ENCODE peak calls at places on chromosomes 6 and 20, in eight cellular contexts. O is transverse colon, S is ovary, L is left lung, V is testis, T is cardiac muscle cell, Q is uterus, P is mammary epithelial cell. C is an unnamed sample. For H3K4me1 and H3K36me3, the result is how much of the 10 kb centered on the place peaks cover.

GRCh38 chr20:53774487-53775203 is 181.0 kb upstream of the ZNF217 start:
- DNase-seq in O (no peak), V (no peak), S (no peak), Q (no peak), L (no peak), P (peak), T (no peak), C (no peak)

GRCh38 chr6:16969699-16970695 is 131.9 kb upstream of the STMND1 start:
- DNase-seq in V (no peak), S (no peak), L (no peak), T (peak), O (no peak), Q (no peak), P (no peak), C (no peak)

GRCh38 chr6:7185561-7185960 is 77.8 kb downstream of the RREB1 start:
- DNase-seq in Q (no peak), T (no peak), V (no peak), S (no peak), P (no peak), O (no peak), L (no peak), C (no peak)

GRCh38 chr6:17863971-17864754 is 123.3 kb downstream of the KIF13A start:
- DNase-seq in S (no peak), V (no peak), L (no peak), O (peak), P (peak), Q (no peak), T (no peak), C (peak)

GRCh38 chr20:59765599-59766177 is 161.3 kb downstream of the PHACTR3 start:
- DNase-seq in Q (no peak), P (peak), O (no peak), T (no peak), L (no peak), S (no peak), V (peak), C (no peak)

GRCh38 chr6:149254241-149254640 is 63.3 kb upstream of the TAB2 start:
- DNase-seq in S (no peak), P (no peak), T (no peak), O (no peak), V (no peak), Q (no peak), L (no peak), C (no peak)

GRCh38 chr6:44253307-44254101 is 3.8 kb downstream of the SLC35B2 start:
- DNase-seq in S (peak), L (no peak), Q (no peak), P (peak), O (peak), T (peak), V (peak), C (peak)

GRCh38 chr6:119834418-119834817 is 484.9 kb upstream of the MAN1A1 start:
- DNase-seq in P (peak), S (no peak), T (no peak), O (no peak), V (no peak), L (no peak), Q (no peak), C (no peak)

GRCh38 chr6:41448256-41448655 is 97.9 kb upstream of the FOXP4 start:
- DNase-seq in T (no peak), P (no peak), O (no peak), V (no peak), Q (no peak), S (no peak), L (no peak), C (no peak)

GRCh38 chr6:158758941-158759479 is 60.2 kb downstream of the EZR start:
- DNase-seq in P (no peak), T (no peak), O (no peak), Q (no peak), S (peak), L (no peak), V (no peak), C (no peak)

GRCh38 chr6:22888147-22888831 is 318.9 kb downstream of the HDGFL1 start:
- DNase-seq in O (no peak), S (no peak), V (no peak), L (no peak), Q (no peak), P (peak), T (no peak), C (no peak)

GRCh38 chr6:34349226-34349625 is 43.2 kb downstream of the NUDT3 start:
- DNase-seq in L (no peak), O (no peak), S (no peak), P (peak), Q (no peak), V (no peak), T (no peak), C (no peak)

GRCh38 chr6:75249837-75250236 is 6.2 kb upstream of the COX7A2 start:
- DNase-seq in Q (no peak), P (no peak), V (no peak), L (no peak), O (no peak), S (no peak), T (no peak), C (no peak)

GRCh38 chr20:50283922-50284810 is 93.5 kb downstream of the CEBPB start:
- DNase-seq in P (peak), O (peak), Q (no peak), T (no peak), L (peak), V (no peak), S (peak), C (peak)

GRCh38 chr6:2958802-2959201 is 12.6 kb downstream of the SERPINB6 start:
- DNase-seq in P (no peak), V (peak), L (no peak), Q (no peak), S (no peak), O (no peak), T (no peak), C (no peak)

GRCh38 chr6:149985506-149985937 is 21.8 kb downstream of the ULBP1 start:
- DNase-seq in Q (no peak), T (no peak), S (no peak), V (no peak), P (no peak), O (no peak), L (no peak), C (no peak)

GRCh38 chr6:91634791-91635190 is 1047.9 kb upstream of the MAP3K7 start:
- DNase-seq in P (peak), S (no peak), T (no peak), L (no peak), Q (no peak), V (no peak), O (no peak), C (no peak)

GRCh38 chr20:48502758-48503157 is 325.0 kb downstream of the PREX1 start:
- DNase-seq in Q (no peak), O (no peak), V (no peak), P (no peak), S (no peak), L (no peak), T (no peak), C (no peak)

GRCh38 chr6:165439928-165440554 is 130.6 kb upstream of the C6orf118 start:
- DNase-seq in O (no peak), P (peak), T (peak), L (no peak), V (no peak), S (no peak), Q (no peak), C (no peak)

GRCh38 chr6:34182751-34183531 is 37.1 kb upstream of the GRM4 start:
- DNase-seq in L (peak), T (no peak), S (no peak), P (no peak), O (peak), V (no peak), Q (no peak), C (no peak)

GRCh38 chr6:13846841-13847240 is 32.5 kb upstream of the MCUR1 start:
- DNase-seq in P (no peak), S (no peak), V (no peak), L (no peak), Q (no peak), T (no peak), O (no peak), C (no peak)

GRCh38 chr6:44561832-44562496 is 174.5 kb downstream of the CDC5L start:
- DNase-seq in P (no peak), S (no peak), V (no peak), T (no peak), L (no peak), O (no peak), Q (no peak), C (no peak)

GRCh38 chr6:116444092-116444491 is 17.1 kb upstream of the CALHM6 start:
- DNase-seq in V (no peak), S (no peak), O (no peak), T (peak), L (no peak), P (peak), Q (no peak), C (no peak)

GRCh38 chr6:150250826-150251225 is 108.0 kb downstream of the PPP1R14C start:
- DNase-seq in P (peak), T (peak), S (no peak), L (no peak), V (no peak), Q (no peak), O (no peak), C (no peak)

GRCh38 chr6:56764081-56764566 is 121.4 kb upstream of the DST start:
- DNase-seq in T (no peak), P (peak), S (no peak), V (no peak), L (peak), Q (no peak), O (no peak), C (no peak)

GRCh38 chr6:44625996-44626395 is 238.5 kb downstream of the CDC5L start:
- DNase-seq in V (no peak), L (no peak), T (no peak), S (no peak), O (no peak), P (no peak), Q (no peak), C (no peak)

DNA sequence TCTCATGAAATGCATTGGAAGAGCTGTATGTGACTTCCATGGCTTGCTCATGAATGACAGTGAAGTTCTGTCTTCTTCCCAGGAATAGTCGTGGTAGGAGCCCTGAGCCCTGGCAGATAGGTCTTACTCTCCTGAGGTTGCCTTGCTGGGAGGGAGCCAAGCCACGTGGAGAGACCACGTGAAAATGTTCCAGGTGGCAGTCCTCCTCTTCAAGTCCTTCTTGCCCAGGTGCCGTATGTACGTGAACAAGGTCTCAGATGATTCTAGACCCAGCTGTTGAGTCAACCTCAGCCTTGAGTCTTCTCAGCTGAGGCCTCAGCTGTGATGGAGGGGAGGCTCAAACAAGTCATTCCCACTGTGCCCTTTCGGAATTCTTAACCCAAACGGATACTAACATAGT is 192.4 kb upstream of the PRDM1 start:
- DNase-seq in O (peak), L (no peak), T (no peak), Q (no peak), P (no peak), V (no peak), S (no peak), C (no peak)
- H3K4me1 ChIP-seq in O (under half), L (under half), T (under half), Q (under half), P (under half), V (under half), S (under half), C (under half)

DNA sequence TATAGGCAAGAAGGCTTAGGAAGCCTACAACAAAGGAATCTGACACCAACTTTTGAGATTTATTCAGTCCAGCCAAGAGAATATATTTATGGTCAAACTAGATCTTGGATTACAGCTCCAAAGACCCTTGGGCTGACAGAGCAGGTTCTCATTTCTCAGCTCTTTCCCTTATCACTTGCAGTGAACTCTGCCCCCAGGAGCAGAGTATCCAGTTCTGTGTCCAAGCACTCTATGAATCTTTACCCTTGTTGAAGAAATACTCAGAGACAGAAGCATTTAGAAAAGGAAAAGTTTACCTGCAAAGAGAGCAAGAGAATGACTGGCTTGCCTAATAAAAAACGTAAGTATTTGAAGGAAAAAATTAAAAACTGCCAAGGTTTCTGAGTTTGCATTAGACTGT is 190.5 kb downstream of the SLC16A10 start:
- DNase-seq in V (no peak), T (no peak), L (no peak), O (no peak), Q (no peak), S (no peak), P (no peak), C (no peak)
- H3K36me3 ChIP-seq in V (under half), T (under half), L (half or more), O (under half), Q (under half), S (under half), P (under half), C (under half)

GRCh38 chr20:887137-887536 is 29.0 kb downstream of the ANGPT4 start:
- DNase-seq in S (no peak), L (no peak), P (no peak), T (no peak), Q (no peak), V (no peak), O (no peak), C (no peak)
- TF ChIP-seq CTCF in S (no peak), L (no peak), P (no peak), T (no peak), Q (no peak), V (no peak), O (no peak), C (no peak)

GRCh38 chr20:45892828-45893500 is 1.8 kb downstream of the CTSA start:
- DNase-seq in O (peak), L (no peak), P (no peak), S (no peak), T (no peak), Q (no peak), V (no peak), C (peak)

GRCh38 chr20:45890997-45891983 is at the start of the genes CTSA and NEURL2:
- DNase-seq in Q (peak), O (peak), S (peak), V (peak), L (peak), P (peak), T (peak), C (peak)

GRCh38 chr20:45888681-45889080 is 1.3 kb upstream of the SPATA25 start:
- DNase-seq in L (no peak), V (no peak), T (no peak), O (no peak), P (no peak), S (no peak), Q (no peak), C (no peak)

GRCh38 chr20:45892049-45892816 is 1.1 kb downstream of the CTSA start:
- DNase-seq in Q (no peak), O (peak), T (no peak), S (no peak), P (peak), V (peak), L (peak), C (no peak)

GRCh38 chr20:45890077-45890996 is 671 bp downstream of the NEURL2 start:
- DNase-seq in S (peak), T (peak), O (peak), L (peak), Q (peak), V (peak), P (no peak), C (peak)
- H3K4me1 ChIP-seq in S (under half), T (under half), O (under half), L (under half), Q (under half), V (under half), P (under half), C (under half)

DNA sequence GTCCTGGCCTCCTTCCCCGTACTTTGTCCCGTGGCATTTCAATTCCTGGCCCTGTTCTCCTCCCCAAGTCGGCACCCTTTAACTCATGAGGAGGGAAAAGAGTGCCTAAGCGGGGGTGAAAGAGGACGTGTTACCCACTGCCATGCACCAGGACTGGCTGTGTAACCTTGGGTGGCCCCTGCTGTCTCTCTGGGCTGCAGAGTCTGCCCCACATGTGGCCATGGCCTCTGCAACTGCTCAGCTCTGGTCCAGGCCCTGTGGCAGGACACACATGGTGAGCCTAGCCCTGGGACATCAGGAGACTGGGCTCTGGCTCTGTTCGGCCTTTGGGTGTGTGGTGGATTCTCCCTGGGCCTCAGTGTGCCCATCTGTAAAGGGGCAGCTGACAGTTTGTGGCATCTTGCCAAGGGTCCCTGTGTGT is 58.5 kb downstream of the SRC start:
- DNase-seq in P (no peak), O (no peak), Q (no peak), V (no peak), S (no peak), L (no peak), T (no peak), C (no peak)
- H3K36me3 ChIP-seq in P (under half), O (under half), Q (under half), V (under half), S (under half), L (under half), T (under half), C (under half)